ENCODE peak calls at places on chromosomes 12 and 14, in five cellular contexts. O is lower lobe of right lung, M is fibroblast of pulmonary artery, I is iris pigment epithelial cell, V is progenitor cell of endocrine pancreas. L is an unnamed sample.

GRCh38 chr14:104086661-104087461 is 1.4 kb downstream of the ASPG start:
- DNase-seq in O (no peak), M (no peak), I (no peak), V (no peak), L (no peak)

GRCh38 chr14:77105118-77105517 is 7.1 kb downstream of the CIPC start:
- DNase-seq in O (no peak), M (no peak), I (no peak), V (no peak), L (no peak)

GRCh38 chr12:1115471-1116242 is 124.6 kb downstream of the ERC1 start:
- DNase-seq in O (no peak), M (peak), I (peak), V (no peak), L (peak)

GRCh38 chr12:46304080-46304479 is 35.2 kb upstream of the SLC38A1 start:
- DNase-seq in O (no peak), M (peak), I (no peak), V (no peak), L (no peak)

GRCh38 chr12:4228122-4228580 is 45.4 kb upstream of the CCND2 start:
- DNase-seq in O (no peak), M (no peak), I (no peak), V (peak), L (no peak)

GRCh38 chr12:9049520-9050133 is 60.3 kb downstream of the KLRG1 start:
- DNase-seq in O (no peak), M (peak), I (peak), V (no peak), L (peak)

GRCh38 chr12:104782296-104782695 is 175.8 kb downstream of the SLC41A2 start:
- DNase-seq in O (no peak), M (no peak), I (no peak), V (no peak), L (no peak)

GRCh38 chr12:91239497-91239896 is 56.9 kb upstream of the DCN start:
- DNase-seq in O (no peak), M (no peak), I (peak), V (no peak), L (no peak)

GRCh38 chr14:61562321-61563161 is 132.8 kb upstream of the HIF1A start:
- DNase-seq in O (no peak), M (peak), I (peak), V (no peak), L (peak)

GRCh38 chr12:104596128-104596799 is 139.5 kb downstream of the CHST11 start:
- DNase-seq in O (no peak), M (peak), I (peak), V (no peak), L (peak)

GRCh38 chr12:117072106-117072505 is 27.1 kb downstream of the TESC start:
- DNase-seq in O (no peak), M (no peak), I (no peak), V (no peak), L (no peak)

GRCh38 chr14:83217492-83217891 is 1683.8 kb upstream of the SEL1L start:
- DNase-seq in O (no peak), M (peak), I (peak), V (no peak), L (peak)

GRCh38 chr12:11014234-11014633 is 8.2 kb downstream of the TAS2R19 start:
- DNase-seq in O (no peak), M (peak), I (peak), V (no peak), L (no peak)

GRCh38 chr14:92914087-92914656 is 8.8 kb upstream of the CHGA start:
- DNase-seq in O (no peak), M (peak), I (no peak), V (peak), L (no peak)

L was measured in EL.